ENCODE peak calls at places on chromosomes 12 and 14, in ten cellular contexts. One of them, this sample, is unnamed.

GRCh38 chr12:92442782-92443181 is 260.0 kb upstream of the PLEKHG7 start:
- DNase-seq in tibial nerve: no peak
- DNase-seq in dorsolateral prefrontal cortex: no peak
- DNase-seq in fibroblast of pulmonary artery: peak; percentile 43
- DNase-seq in transverse colon: no peak
- DNase-seq in heart right ventricle: no peak
- DNase-seq in astrocyte of the spinal cord: no peak
- DNase-seq in B cell: no peak
- DNase-seq in psoas muscle: no peak
- DNase-seq in Calu3: peak; percentile 33
- DNase-seq in this sample: no peak

GRCh38 chr12:81000831-81001230 is 63.1 kb upstream of the LIN7A start:
- DNase-seq in tibial nerve: no peak
- DNase-seq in dorsolateral prefrontal cortex: no peak
- DNase-seq in fibroblast of pulmonary artery: no peak
- DNase-seq in transverse colon: no peak
- DNase-seq in heart right ventricle: no peak
- DNase-seq in astrocyte of the spinal cord: no peak
- DNase-seq in B cell: no peak
- DNase-seq in psoas muscle: no peak
- DNase-seq in Calu3: no peak
- DNase-seq in this sample: no peak

GRCh38 chr12:82595946-82596345 is 90.8 kb upstream of the TMTC2 start:
- DNase-seq in tibial nerve: no peak
- DNase-seq in dorsolateral prefrontal cortex: no peak
- DNase-seq in fibroblast of pulmonary artery: no peak
- DNase-seq in transverse colon: no peak
- DNase-seq in heart right ventricle: no peak
- DNase-seq in astrocyte of the spinal cord: no peak
- DNase-seq in B cell: no peak
- DNase-seq in psoas muscle: no peak
- DNase-seq in Calu3: no peak
- DNase-seq in this sample: no peak

GRCh38 chr12:107511292-107511691 is 174.3 kb upstream of the PWP1 start:
- DNase-seq in tibial nerve: no peak
- DNase-seq in dorsolateral prefrontal cortex: no peak
- DNase-seq in fibroblast of pulmonary artery: peak; percentile 14
- DNase-seq in transverse colon: no peak
- DNase-seq in heart right ventricle: no peak
- DNase-seq in astrocyte of the spinal cord: peak; percentile 69
- DNase-seq in B cell: no peak
- DNase-seq in psoas muscle: no peak
- DNase-seq in Calu3: no peak
- DNase-seq in this sample: no peak

GRCh38 chr12:78933014-78933413 is 68.4 kb downstream of the SYT1 start:
- DNase-seq in tibial nerve: no peak
- DNase-seq in dorsolateral prefrontal cortex: no peak
- DNase-seq in fibroblast of pulmonary artery: no peak
- DNase-seq in transverse colon: no peak
- DNase-seq in heart right ventricle: no peak
- DNase-seq in astrocyte of the spinal cord: no peak
- DNase-seq in B cell: no peak
- DNase-seq in psoas muscle: no peak
- DNase-seq in Calu3: no peak
- DNase-seq in this sample: no peak

GRCh38 chr12:49562831-49563230 is 5.1 kb downstream of the MCRS1 start:
- DNase-seq in tibial nerve: no peak
- DNase-seq in dorsolateral prefrontal cortex: no peak
- DNase-seq in fibroblast of pulmonary artery: no peak
- DNase-seq in transverse colon: no peak
- DNase-seq in heart right ventricle: no peak
- DNase-seq in astrocyte of the spinal cord: no peak
- DNase-seq in B cell: no peak
- DNase-seq in psoas muscle: peak; percentile 46
- DNase-seq in Calu3: no peak
- DNase-seq in this sample: no peak

GRCh38 chr14:80211143-80212024 is at the start of gene DIO2:
- DNase-seq in tibial nerve: peak; percentile 26
- DNase-seq in dorsolateral prefrontal cortex: peak; percentile 51
- DNase-seq in fibroblast of pulmonary artery: peak; percentile 35
- DNase-seq in transverse colon: no peak
- DNase-seq in heart right ventricle: peak; percentile 46
- DNase-seq in astrocyte of the spinal cord: no peak
- DNase-seq in B cell: no peak
- DNase-seq in psoas muscle: peak; percentile 60
- DNase-seq in Calu3: no peak
- DNase-seq in this sample: no peak

GRCh38 chr12:76450690-76451089 is 102.5 kb upstream of the BBS10 start:
- DNase-seq in tibial nerve: no peak
- DNase-seq in dorsolateral prefrontal cortex: no peak
- DNase-seq in fibroblast of pulmonary artery: peak; percentile 90
- DNase-seq in transverse colon: no peak
- DNase-seq in heart right ventricle: no peak
- DNase-seq in astrocyte of the spinal cord: peak; percentile 90
- DNase-seq in B cell: no peak
- DNase-seq in psoas muscle: no peak
- DNase-seq in Calu3: no peak
- DNase-seq in this sample: no peak

GRCh38 chr12:106740813-106741212 is 33.7 kb upstream of the RIC8B start:
- DNase-seq in tibial nerve: no peak
- DNase-seq in dorsolateral prefrontal cortex: no peak
- DNase-seq in fibroblast of pulmonary artery: no peak
- DNase-seq in transverse colon: no peak
- DNase-seq in heart right ventricle: no peak
- DNase-seq in astrocyte of the spinal cord: no peak
- DNase-seq in B cell: no peak
- DNase-seq in psoas muscle: no peak
- DNase-seq in Calu3: no peak
- DNase-seq in this sample: no peak

GRCh38 chr14:67241416-67242362 is at the start of gene PALS1:
- DNase-seq in tibial nerve: peak; percentile 23
- DNase-seq in dorsolateral prefrontal cortex: no peak
- DNase-seq in fibroblast of pulmonary artery: peak; percentile 85
- DNase-seq in transverse colon: no peak
- DNase-seq in heart right ventricle: no peak
- DNase-seq in astrocyte of the spinal cord: peak; percentile 85
- DNase-seq in B cell: no peak
- DNase-seq in psoas muscle: no peak
- DNase-seq in Calu3: peak; percentile 49
- DNase-seq in this sample: no peak

GRCh38 chr14:92645841-92646478 is 102.5 kb downstream of the LGMN start:
- DNase-seq in tibial nerve: no peak
- DNase-seq in dorsolateral prefrontal cortex: no peak
- DNase-seq in fibroblast of pulmonary artery: peak; percentile 75
- DNase-seq in transverse colon: no peak
- DNase-seq in heart right ventricle: no peak
- DNase-seq in astrocyte of the spinal cord: peak; percentile 25
- DNase-seq in B cell: no peak
- DNase-seq in psoas muscle: no peak
- DNase-seq in Calu3: no peak
- DNase-seq in this sample: no peak

GRCh38 chr14:75120546-75121291 is 6.1 kb downstream of the NEK9 start:
- DNase-seq in tibial nerve: no peak
- DNase-seq in dorsolateral prefrontal cortex: no peak
- DNase-seq in fibroblast of pulmonary artery: no peak
- DNase-seq in transverse colon: no peak
- DNase-seq in heart right ventricle: no peak
- DNase-seq in astrocyte of the spinal cord: no peak
- DNase-seq in B cell: no peak
- DNase-seq in psoas muscle: no peak
- DNase-seq in Calu3: no peak
- DNase-seq in this sample: no peak

GRCh38 chr12:2588345-2588744 is 206.4 kb upstream of the FKBP4 start:
- DNase-seq in tibial nerve: no peak
- DNase-seq in dorsolateral prefrontal cortex: no peak
- DNase-seq in fibroblast of pulmonary artery: no peak
- DNase-seq in transverse colon: no peak
- DNase-seq in heart right ventricle: no peak
- DNase-seq in astrocyte of the spinal cord: no peak
- DNase-seq in B cell: no peak
- DNase-seq in psoas muscle: no peak
- DNase-seq in Calu3: no peak
- DNase-seq in this sample: no peak

GRCh38 chr12:54595471-54595870 is 7.0 kb upstream of the PPP1R1A start:
- DNase-seq in tibial nerve: no peak
- DNase-seq in dorsolateral prefrontal cortex: no peak
- DNase-seq in fibroblast of pulmonary artery: no peak
- DNase-seq in transverse colon: no peak
- DNase-seq in heart right ventricle: no peak
- DNase-seq in astrocyte of the spinal cord: no peak
- DNase-seq in B cell: no peak
- DNase-seq in psoas muscle: no peak
- DNase-seq in Calu3: no peak
- DNase-seq in this sample: no peak
- TF ChIP-seq CTCF in tibial nerve: no peak
- TF ChIP-seq CTCF in dorsolateral prefrontal cortex: no peak
- TF ChIP-seq CTCF in fibroblast of pulmonary artery: no peak
- TF ChIP-seq CTCF in transverse colon: no peak
- TF ChIP-seq CTCF in heart right ventricle: no peak
- TF ChIP-seq CTCF in astrocyte of the spinal cord: no peak
- TF ChIP-seq CTCF in B cell: no peak
- TF ChIP-seq CTCF in psoas muscle: no peak
- TF ChIP-seq CTCF in Calu3: no peak
- TF ChIP-seq CTCF in this sample: no peak

GRCh38 chr14:57378661-57379060 is 11.7 kb upstream of the NAA30 start:
- DNase-seq in tibial nerve: no peak
- DNase-seq in dorsolateral prefrontal cortex: no peak
- DNase-seq in fibroblast of pulmonary artery: peak; percentile 49
- DNase-seq in transverse colon: no peak
- DNase-seq in heart right ventricle: no peak
- DNase-seq in astrocyte of the spinal cord: peak; percentile 15
- DNase-seq in B cell: no peak
- DNase-seq in psoas muscle: no peak
- DNase-seq in Calu3: no peak
- DNase-seq in this sample: no peak
- TF ChIP-seq CTCF in tibial nerve: no peak
- TF ChIP-seq CTCF in dorsolateral prefrontal cortex: no peak
- TF ChIP-seq CTCF in fibroblast of pulmonary artery: peak; percentile 23
- TF ChIP-seq CTCF in transverse colon: no peak
- TF ChIP-seq CTCF in heart right ventricle: no peak
- TF ChIP-seq CTCF in astrocyte of the spinal cord: peak; percentile 11
- TF ChIP-seq CTCF in B cell: no peak
- TF ChIP-seq CTCF in psoas muscle: no peak
- TF ChIP-seq CTCF in Calu3: no peak
- TF ChIP-seq CTCF in this sample: no peak

GRCh38 chr12:116820077-116820656 is 61.1 kb downstream of the HRK start:
- DNase-seq in tibial nerve: no peak
- DNase-seq in dorsolateral prefrontal cortex: no peak
- DNase-seq in fibroblast of pulmonary artery: no peak
- DNase-seq in transverse colon: no peak
- DNase-seq in heart right ventricle: no peak
- DNase-seq in astrocyte of the spinal cord: no peak
- DNase-seq in B cell: no peak
- DNase-seq in psoas muscle: no peak
- DNase-seq in Calu3: no peak
- DNase-seq in this sample: no peak
- TF ChIP-seq CTCF in tibial nerve: no peak
- TF ChIP-seq CTCF in dorsolateral prefrontal cortex: no peak
- TF ChIP-seq CTCF in fibroblast of pulmonary artery: no peak
- TF ChIP-seq CTCF in transverse colon: no peak
- TF ChIP-seq CTCF in heart right ventricle: no peak
- TF ChIP-seq CTCF in astrocyte of the spinal cord: no peak
- TF ChIP-seq CTCF in B cell: no peak
- TF ChIP-seq CTCF in psoas muscle: no peak
- TF ChIP-seq CTCF in Calu3: no peak
- TF ChIP-seq CTCF in this sample: no peak

GRCh38 chr14:91116913-91117588 is 3.2 kb downstream of the DGLUCY start:
- DNase-seq in tibial nerve: no peak
- DNase-seq in dorsolateral prefrontal cortex: no peak
- DNase-seq in fibroblast of pulmonary artery: no peak
- DNase-seq in transverse colon: no peak
- DNase-seq in heart right ventricle: no peak
- DNase-seq in astrocyte of the spinal cord: no peak
- DNase-seq in B cell: no peak
- DNase-seq in psoas muscle: no peak
- DNase-seq in Calu3: no peak
- DNase-seq in this sample: no peak

GRCh38 chr14:91115986-91116385 is 2.1 kb downstream of the DGLUCY start:
- DNase-seq in tibial nerve: no peak
- DNase-seq in dorsolateral prefrontal cortex: no peak
- DNase-seq in fibroblast of pulmonary artery: peak; percentile 21
- DNase-seq in transverse colon: no peak
- DNase-seq in heart right ventricle: no peak
- DNase-seq in astrocyte of the spinal cord: no peak
- DNase-seq in B cell: no peak
- DNase-seq in psoas muscle: no peak
- DNase-seq in Calu3: no peak
- DNase-seq in this sample: no peak

GRCh38 chr14:91112172-91112571 is 1.7 kb upstream of the DGLUCY start:
- DNase-seq in tibial nerve: no peak
- DNase-seq in dorsolateral prefrontal cortex: no peak
- DNase-seq in fibroblast of pulmonary artery: no peak
- DNase-seq in transverse colon: no peak
- DNase-seq in heart right ventricle: no peak
- DNase-seq in astrocyte of the spinal cord: no peak
- DNase-seq in B cell: no peak
- DNase-seq in psoas muscle: no peak
- DNase-seq in Calu3: no peak
- DNase-seq in this sample: no peak

GRCh38 chr14:91113829-91114078 is at the start of gene DGLUCY:
- DNase-seq in tibial nerve: no peak
- DNase-seq in dorsolateral prefrontal cortex: no peak
- DNase-seq in fibroblast of pulmonary artery: peak; percentile 80
- DNase-seq in transverse colon: peak; percentile 86
- DNase-seq in heart right ventricle: peak; percentile 84
- DNase-seq in astrocyte of the spinal cord: no peak
- DNase-seq in B cell: peak; percentile 66
- DNase-seq in psoas muscle: peak; percentile 91
- DNase-seq in Calu3: no peak
- DNase-seq in this sample: peak; percentile 71

DNA sequence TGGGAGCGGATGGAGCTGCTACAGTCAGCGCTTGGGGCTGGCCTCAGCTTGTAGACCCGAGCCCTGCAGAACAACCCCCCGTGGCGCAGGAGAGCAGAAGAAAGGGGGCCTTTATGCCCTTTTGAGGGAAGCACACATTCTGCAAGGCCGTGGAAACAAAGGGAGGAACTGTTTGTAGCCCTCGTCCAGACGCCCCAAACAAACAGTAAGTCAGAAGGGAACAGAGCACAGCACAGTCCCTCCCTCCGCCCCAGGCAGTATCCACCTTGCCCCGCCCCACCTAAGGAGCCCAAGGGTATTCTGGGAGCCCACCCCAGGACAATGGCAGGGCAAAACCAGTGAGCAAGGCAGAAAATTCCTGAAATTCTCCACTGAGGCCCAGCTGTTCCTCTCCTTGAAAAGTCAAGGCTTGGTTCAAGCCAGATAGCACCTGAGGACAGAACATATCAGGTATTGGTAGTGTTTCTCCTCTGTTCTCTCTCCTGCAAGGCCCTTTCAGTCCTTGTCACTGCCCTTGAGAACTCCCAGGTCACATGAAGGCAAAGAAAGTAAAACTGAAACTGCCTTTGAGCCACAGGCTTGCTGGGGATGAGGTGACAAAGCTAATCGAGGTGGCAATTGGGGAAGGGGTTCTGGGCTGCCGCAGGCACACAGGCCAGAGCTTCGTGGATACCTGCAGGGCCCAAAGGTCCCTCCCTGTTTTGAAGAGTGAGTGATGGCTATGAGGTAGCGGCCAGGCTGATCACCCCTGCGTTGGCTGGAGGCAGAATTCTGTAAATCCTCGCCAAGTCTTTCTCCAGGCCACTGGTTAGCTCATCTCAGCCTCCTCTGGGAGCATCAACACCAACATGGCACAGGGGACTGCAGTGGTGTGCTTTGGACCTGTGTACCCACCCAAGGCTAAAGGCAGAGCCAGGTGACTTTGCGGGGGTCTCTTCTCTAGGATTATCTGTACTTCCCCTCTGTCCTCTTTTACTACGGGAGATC is 499 bp downstream of the DGLUCY start:
- DNase-seq in tibial nerve: peak; percentile 64
- DNase-seq in dorsolateral prefrontal cortex: peak; percentile 95
- DNase-seq in fibroblast of pulmonary artery: peak; percentile 44
- DNase-seq in transverse colon: peak; percentile 75
- DNase-seq in heart right ventricle: peak; percentile 21
- DNase-seq in astrocyte of the spinal cord: peak; percentile 79
- DNase-seq in B cell: peak; percentile 77
- DNase-seq in psoas muscle: peak; percentile 59
- DNase-seq in Calu3: peak; percentile 75
- DNase-seq in this sample: peak; percentile 72
- TF ChIP-seq CTCF in tibial nerve: no peak
- TF ChIP-seq CTCF in dorsolateral prefrontal cortex: no peak
- TF ChIP-seq CTCF in fibroblast of pulmonary artery: no peak
- TF ChIP-seq CTCF in transverse colon: no peak
- TF ChIP-seq CTCF in heart right ventricle: no peak
- TF ChIP-seq CTCF in astrocyte of the spinal cord: no peak
- TF ChIP-seq CTCF in B cell: no peak
- TF ChIP-seq CTCF in psoas muscle: no peak
- TF ChIP-seq CTCF in Calu3: no peak
- TF ChIP-seq CTCF in this sample: no peak